ENCODE peak calls at places on chromosomes 3 and 15, in four cellular contexts. J is GM12878, M is A549, B is K562. P is an unnamed sample.

GRCh38 chr15:85027033-85027380 is 45.4 kb downstream of the PDE8A start:
- DNase-seq in J (no peak), M (no peak), B (no peak), P (no peak)

GRCh38 chr3:115655761-115656282 is 32.5 kb downstream of the GAP43 start:
- DNase-seq in J (no peak), M (no peak), B (no peak), P (no peak)

GRCh38 chr3:14369675-14370669 is 32.4 kb upstream of the SLC6A6 start:
- DNase-seq in J (no peak), M (peak), B (no peak), P (no peak)

GRCh38 chr3:129033151-129033550 is 27.4 kb upstream of the GP9 start:
- DNase-seq in J (no peak), M (no peak), B (no peak), P (no peak)

GRCh38 chr3:24196526-24196925 is 251.4 kb downstream of the NR1D2 start:
- DNase-seq in J (no peak), M (no peak), B (no peak), P (no peak)

GRCh38 chr3:177263615-177264365 is 66.5 kb upstream of the TBL1XR1 start:
- DNase-seq in J (no peak), M (no peak), B (peak), P (peak)

GRCh38 chr3:9957214-9957613 is 5.0 kb upstream of the PRRT3 start:
- DNase-seq in J (no peak), M (no peak), B (no peak), P (peak)

GRCh38 chr3:130783629-130784028 is 37.0 kb upstream of the PIK3R4 start:
- DNase-seq in J (no peak), M (no peak), B (no peak), P (no peak)

GRCh38 chr3:66473181-66473580 is 27.6 kb downstream of the LRIG1 start:
- DNase-seq in J (no peak), M (no peak), B (no peak), P (peak)

GRCh38 chr3:189597918-189598317 is 33.3 kb upstream of the TP63 start:
- DNase-seq in J (no peak), M (no peak), B (no peak), P (no peak)

GRCh38 chr3:46715507-46716175 is 2.0 kb downstream of the PRSS50 start:
- DNase-seq in J (no peak), M (no peak), B (no peak), P (no peak)

DNA sequence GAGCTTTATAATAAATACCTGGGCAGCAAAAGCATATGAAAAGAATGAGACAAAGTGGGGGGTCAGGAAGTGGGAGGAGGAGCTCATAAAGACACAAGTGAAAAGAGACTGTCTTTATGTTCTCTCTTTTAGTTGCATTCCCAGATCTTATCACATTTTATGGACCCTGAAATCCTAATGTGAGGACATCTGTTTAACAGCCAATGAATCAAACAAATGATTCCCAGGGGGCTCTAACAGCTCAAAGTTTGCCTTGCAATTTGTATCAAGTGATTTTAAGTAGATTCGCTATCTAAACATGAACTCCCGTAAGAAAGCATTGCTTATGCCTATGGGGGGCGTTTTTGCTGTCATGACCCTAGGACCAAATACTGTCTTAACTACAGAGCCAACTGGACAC is 332.3 kb upstream of the CNTN4 start:
- DNase-seq in J (no peak), M (no peak), B (no peak), P (no peak)
- H3K4me2 ChIP-seq in J (no peak), M (no peak), B (no peak), P (no peak)

GRCh38 chr15:89633585-89633984 is 21.7 kb downstream of the KIF7 start:
- DNase-seq in J (no peak), M (no peak), B (no peak), P (no peak)
- TF ChIP-seq ELK1 in J (no peak), M (no peak), B (no peak), P (no peak)

GRCh38 chr3:18758047-18758704 is 333.0 kb upstream of the SATB1 start:
- DNase-seq in J (peak), M (peak), B (peak), P (no peak)
- H3K4me2 ChIP-seq in J (no peak), M (no peak), B (no peak), P (no peak)

GRCh38 chr3:171068658-171069057 is 42.1 kb upstream of the SLC2A2 start:
- DNase-seq in J (no peak), M (no peak), B (no peak), P (peak)

GRCh38 chr3:171064461-171064860 is 37.9 kb upstream of the SLC2A2 start:
- DNase-seq in J (no peak), M (no peak), B (no peak), P (no peak)

GRCh38 chr3:171065732-171066131 is 39.2 kb upstream of the SLC2A2 start:
- DNase-seq in J (no peak), M (no peak), B (no peak), P (no peak)

GRCh38 chr3:171061749-171062148 is 35.2 kb upstream of the SLC2A2 start:
- DNase-seq in J (no peak), M (no peak), B (no peak), P (no peak)

DNA sequence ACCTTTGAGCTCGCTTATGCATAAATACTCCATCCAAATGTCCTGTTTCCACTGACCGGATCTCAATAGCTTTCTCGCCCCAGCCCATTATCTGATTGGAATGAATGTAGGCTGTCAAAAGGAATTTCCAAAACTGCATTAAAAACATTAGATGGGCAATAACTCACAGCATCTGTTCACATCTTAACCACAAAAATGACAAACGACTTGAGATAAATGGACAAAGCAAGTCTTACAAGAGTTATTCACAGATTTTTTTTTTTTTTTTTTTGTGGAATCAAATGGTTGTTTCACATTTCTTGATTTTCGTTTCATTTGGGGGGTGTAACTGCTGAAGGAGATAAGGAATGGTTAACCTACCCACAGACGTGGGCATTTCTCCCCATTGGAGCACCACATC is 39.7 kb upstream of the SLC2A2 start:
- DNase-seq in J (no peak), M (no peak), B (no peak), P (no peak)
- TF ChIP-seq ELK1 in J (no peak), M (no peak), B (no peak), P (no peak)

GRCh38 chr15:38255690-38256089 is 3.1 kb downstream of the SPRED1 start:
- DNase-seq in J (no peak), M (no peak), B (no peak), P (no peak)
- H3K4me2 ChIP-seq in J (no peak), M (peak), B (peak), P (peak)

DNA sequence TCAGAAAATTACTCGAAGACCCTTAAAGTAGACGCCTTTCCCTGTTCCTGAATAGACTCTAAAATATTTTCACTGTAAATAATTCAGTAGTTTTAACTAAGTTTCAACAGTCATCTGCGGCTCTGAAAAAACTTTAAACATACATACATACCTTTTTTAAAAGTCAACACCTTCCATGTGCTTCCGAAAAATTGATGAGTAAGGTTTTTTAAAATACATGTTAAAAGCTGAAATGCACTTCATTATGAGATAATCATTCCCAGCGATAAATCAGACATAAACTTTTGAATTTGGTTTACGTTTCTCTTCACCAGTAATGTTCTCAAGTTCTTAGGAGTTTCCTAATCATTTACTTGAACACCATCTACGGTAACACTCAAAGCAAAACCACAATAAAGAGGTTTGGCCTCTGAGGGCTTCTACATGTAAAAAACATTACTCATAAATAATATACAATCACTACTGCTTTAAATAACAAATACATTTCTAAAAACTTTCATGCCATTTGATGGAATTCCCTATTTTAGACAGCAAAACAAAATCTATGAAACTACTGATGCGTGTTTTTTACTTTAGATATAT is 403.5 kb downstream of the SHQ1 start:
- DNase-seq in J (no peak), M (no peak), B (no peak), P (peak)
- TF ChIP-seq ELK1 in J (no peak), M (no peak), B (no peak), P (no peak)